ENCODE peak calls at places on chromosomes 1 and 21, in six cellular contexts. W is WTC11, A is HCT116, X is left lung, H is AG10803, V is cardiac muscle cell. S is an unnamed sample.
A peak's percentile ranks its signal among the peaks of the same experiment; 100 is the strongest.

GRCh38 chr1:228161381-228161780 is 4.2 kb upstream of the IBA57 start:
- DNase-seq in W (no peak), A (no peak), X (no peak), H (no peak), V (no peak), S (no peak)

GRCh38 chr21:16116798-16117197 is 387.0 kb downstream of the USP25 start:
- DNase-seq in W (no peak), A (no peak), X (no peak), H (peak; percentile 76), V (no peak), S (no peak)

GRCh38 chr1:162847839-162848453 is 13.0 kb downstream of the CCDC190 start:
- DNase-seq in W (peak; percentile 86), A (peak; percentile 62), X (peak; percentile 69), H (peak; percentile 70), V (peak; percentile 83), S (peak; percentile 89)

GRCh38 chr1:154608522-154609294 is 722 bp upstream of the ADAR start:
- DNase-seq in W (peak; percentile 71), A (no peak), X (peak; percentile 50), H (peak; percentile 55), V (peak; percentile 59), S (peak; percentile 47)

GRCh38 chr1:213864007-213864406 is 123.8 kb upstream of the PROX1 start:
- DNase-seq in W (no peak), A (no peak), X (no peak), H (no peak), V (no peak), S (no peak)

GRCh38 chr1:1397839-1398523 is 1.2 kb downstream of the CCNL2 start:
- DNase-seq in W (no peak), A (no peak), X (no peak), H (peak; percentile 23), V (no peak), S (peak; percentile 30)

GRCh38 chr1:44929556-44929955 is 56.8 kb downstream of the EIF2B3 start:
- DNase-seq in W (no peak), A (no peak), X (no peak), H (no peak), V (no peak), S (no peak)

GRCh38 chr1:166350490-166350889 is 183.7 kb upstream of the FAM78B start:
- DNase-seq in W (peak; percentile 21), A (no peak), X (no peak), H (no peak), V (no peak), S (no peak)

GRCh38 chr1:86089765-86090164 is 66.8 kb downstream of the COL24A1 start:
- DNase-seq in W (no peak), A (no peak), X (no peak), H (no peak), V (no peak), S (no peak)

GRCh38 chr21:45161039-45161945 is 86.9 kb downstream of the ADARB1 start:
- DNase-seq in W (no peak), A (no peak), X (no peak), H (no peak), V (peak; percentile 27), S (no peak)

DNA sequence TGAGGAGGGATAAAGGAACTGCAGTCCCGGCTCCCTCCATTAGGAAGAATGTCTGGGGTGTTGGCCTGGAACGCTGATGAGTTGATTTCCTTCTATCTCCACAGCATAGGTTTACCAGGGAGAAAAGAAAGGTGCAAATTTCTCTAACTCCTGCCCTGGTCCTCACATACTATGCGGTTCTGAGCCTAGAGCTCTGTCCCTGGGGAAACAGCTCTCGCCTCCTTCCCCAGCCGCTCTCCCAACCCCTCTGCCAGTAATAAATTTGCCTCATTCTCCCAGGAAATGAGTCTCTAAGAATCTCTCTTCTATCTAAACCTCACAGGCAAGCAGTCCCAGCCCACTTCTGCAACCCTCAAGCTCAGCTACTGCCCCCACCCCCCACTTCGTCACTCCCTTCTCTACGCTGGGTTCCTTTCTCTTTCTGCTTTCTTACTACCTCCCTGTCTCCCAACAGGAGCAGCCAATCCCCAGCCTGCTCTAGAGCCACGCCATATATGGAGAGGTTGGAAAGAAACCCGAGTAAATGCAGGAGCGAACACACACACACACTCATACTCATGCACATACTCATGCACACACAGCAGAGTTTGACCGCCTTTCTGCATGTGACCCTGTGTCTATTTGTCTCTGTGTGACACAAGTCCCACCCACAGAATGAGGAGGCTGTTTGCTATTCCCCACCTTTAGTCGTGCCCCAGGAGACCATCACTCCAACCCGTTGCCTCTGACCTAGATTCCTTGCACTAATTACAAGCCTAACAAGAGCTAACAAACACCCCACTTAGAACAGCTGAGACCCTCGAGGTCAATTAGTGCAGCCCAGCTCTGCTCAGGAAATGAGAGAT is 13.4 kb downstream of the PLEKHO1 start:
- DNase-seq in W (peak; percentile 82), A (no peak), X (peak; percentile 91), H (peak; percentile 99), V (peak; percentile 95), S (peak; percentile 63)
- TF ChIP-seq CTCF in W (no peak), A (no peak), X (no peak), H (peak; percentile 39), V (peak; percentile 12), S (no peak)

GRCh38 chr1:6463120-6463412 is 2.9 kb downstream of the TNFRSF25 start:
- DNase-seq in W (no peak), A (no peak), X (no peak), H (no peak), V (no peak), S (no peak)

GRCh38 chr1:6464915-6465314 is 1.1 kb downstream of the TNFRSF25 start:
- DNase-seq in W (no peak), A (no peak), X (no peak), H (no peak), V (no peak), S (no peak)

GRCh38 chr1:6465461-6466005 is 440 bp downstream of the TNFRSF25 start:
- DNase-seq in W (no peak), A (no peak), X (no peak), H (no peak), V (no peak), S (peak; percentile 67)

GRCh38 chr1:6466023-6466422 is at the start of gene TNFRSF25:
- DNase-seq in W (peak; percentile 72), A (no peak), X (no peak), H (no peak), V (no peak), S (peak; percentile 57)

GRCh38 chr1:6464514-6464836 is 1.5 kb downstream of the TNFRSF25 start:
- DNase-seq in W (no peak), A (no peak), X (no peak), H (no peak), V (no peak), S (peak; percentile 66)
- TF ChIP-seq CTCF in W (no peak), A (peak; percentile 22), X (no peak), H (no peak), V (no peak), S (no peak)

DNA sequence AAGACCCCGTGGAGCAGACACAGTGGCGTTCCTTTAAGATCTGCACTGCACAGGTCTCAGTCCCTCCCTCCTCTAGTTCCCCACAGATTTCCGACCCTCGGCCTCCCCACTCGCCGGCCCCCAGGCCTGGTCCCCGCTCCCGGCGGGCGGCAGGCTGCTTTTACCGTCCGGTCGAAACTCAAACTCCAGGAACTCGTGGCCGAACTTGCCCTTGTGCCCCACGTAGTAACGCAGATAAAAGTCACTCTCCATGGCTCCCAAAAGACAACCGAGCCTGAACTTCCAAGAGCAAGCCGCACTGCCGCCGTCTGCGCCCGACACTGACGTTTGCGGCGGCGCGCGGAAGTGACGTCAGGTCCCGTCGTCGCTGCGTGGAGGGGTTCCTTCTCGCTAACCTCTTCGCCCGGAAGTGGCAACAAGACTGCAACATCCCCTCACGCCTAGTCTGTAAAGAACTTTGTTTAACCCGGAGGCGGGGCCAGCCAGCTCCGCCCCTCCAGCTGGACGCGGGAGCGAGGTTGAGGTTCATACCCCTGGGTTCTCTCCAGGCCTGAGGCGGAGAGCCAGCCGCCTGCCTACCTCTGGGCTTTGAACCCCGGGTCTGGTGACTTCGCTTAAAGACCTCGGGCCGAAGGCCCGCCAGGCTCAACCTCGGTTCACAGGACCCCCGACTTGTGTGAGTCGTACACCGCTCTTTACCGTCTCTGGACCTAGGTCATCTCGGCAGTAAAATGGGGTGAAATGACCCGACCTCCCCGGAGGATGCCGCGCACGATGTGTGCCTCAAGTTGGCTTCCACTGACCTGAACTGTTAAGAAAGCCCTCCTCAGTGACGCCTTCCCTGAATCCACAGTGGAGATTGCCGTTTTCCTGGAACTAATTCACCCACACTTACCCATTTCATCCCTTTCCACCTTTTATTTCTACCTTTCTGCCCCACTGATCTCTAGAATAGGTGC is at the start of gene MAGOH:
- DNase-seq in W (peak; percentile 96), A (peak; percentile 89), X (peak; percentile 96), H (peak; percentile 97), V (peak; percentile 94), S (peak; percentile 96)
- TF ChIP-seq CTCF in W (no peak), A (no peak), X (no peak), H (no peak), V (no peak), S (no peak)

GRCh38 chr1:47780469-47780995 is 216.7 kb downstream of the TRABD2B start:
- DNase-seq in W (no peak), A (no peak), X (no peak), H (no peak), V (no peak), S (no peak)

GRCh38 chr1:47782414-47783165 is 214.6 kb downstream of the TRABD2B start:
- DNase-seq in W (no peak), A (no peak), X (no peak), H (peak; percentile 5), V (no peak), S (no peak)

GRCh38 chr1:47783638-47784293 is 213.4 kb downstream of the TRABD2B start:
- DNase-seq in W (no peak), A (no peak), X (no peak), H (no peak), V (no peak), S (no peak)

GRCh38 chr1:47779613-47780012 is 217.6 kb downstream of the TRABD2B start:
- DNase-seq in W (no peak), A (no peak), X (no peak), H (no peak), V (no peak), S (no peak)

DNA sequence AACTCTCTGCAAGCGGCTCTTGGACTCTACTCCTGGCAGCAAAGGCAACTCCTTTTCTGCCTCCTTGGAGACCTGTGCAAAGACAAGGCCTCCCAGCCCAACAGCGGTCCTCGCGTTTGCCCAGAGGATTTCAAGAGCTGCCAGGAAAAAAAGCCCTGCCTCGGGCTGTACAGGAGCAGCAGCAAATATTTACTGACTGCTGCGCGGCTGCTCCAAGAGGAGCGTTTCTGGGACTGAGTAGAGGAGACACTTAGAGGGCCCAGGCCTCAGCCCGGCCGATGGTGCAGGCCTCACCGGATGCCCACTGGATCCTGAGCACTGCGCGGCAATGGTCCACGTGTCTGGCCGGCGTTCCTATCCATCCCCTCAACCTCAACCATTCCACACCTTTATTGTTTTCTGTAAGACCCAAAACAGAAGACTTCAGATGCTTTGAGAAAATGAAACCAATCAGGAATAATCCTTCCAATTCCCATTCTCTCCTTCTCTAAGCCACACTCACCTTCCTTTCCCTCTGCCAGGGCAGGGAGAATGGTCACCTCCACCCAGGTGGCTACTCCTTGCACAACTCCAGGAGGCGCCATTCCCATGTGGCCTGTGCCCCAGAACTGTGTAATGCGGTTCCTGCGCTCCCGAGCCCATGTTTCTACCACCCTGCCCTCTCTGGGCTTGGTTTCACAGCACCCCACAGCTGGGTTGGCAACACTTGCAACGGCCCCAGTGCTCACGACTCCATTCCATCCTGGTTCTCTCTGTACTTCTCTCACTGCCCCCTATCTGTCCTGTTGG is 215.8 kb downstream of the TRABD2B start:
- DNase-seq in W (no peak), A (no peak), X (peak; percentile 43), H (no peak), V (no peak), S (no peak)
- TF ChIP-seq CTCF in W (no peak), A (no peak), X (no peak), H (no peak), V (no peak), S (no peak)